ENCODE peak calls at places on chromosomes 2 and 18, in four cellular contexts. T is mesothelial cell of epicardium, K is esophagus squamous epithelium, Z is lower lobe of right lung. R is an unnamed sample.
A peak's percentile ranks its signal among the peaks of the same experiment; 100 is the strongest.

GRCh38 chr2:10124538-10125045 is 2.1 kb downstream of the RRM2 start:
- DNase-seq in T (no peak), K (no peak), Z (no peak), R (no peak)

GRCh38 chr2:27925640-27926472 is 35.3 kb downstream of the BABAM2 start:
- DNase-seq in T (no peak), K (no peak), Z (no peak), R (no peak)

GRCh38 chr2:127479219-127479825 is 47.0 kb downstream of the IWS1 start:
- DNase-seq in T (no peak), K (no peak), Z (no peak), R (no peak)

GRCh38 chr18:30766053-30766452 is 276.5 kb downstream of the DSC3 start:
- DNase-seq in T (no peak), K (no peak), Z (no peak), R (no peak)

GRCh38 chr2:191476901-191477300 is 201.0 kb upstream of the NABP1 start:
- DNase-seq in T (no peak), K (no peak), Z (no peak), R (no peak)

GRCh38 chr18:25326231-25327042 is 25.5 kb downstream of the ZNF521 start:
- DNase-seq in T (no peak), K (no peak), Z (no peak), R (no peak)

GRCh38 chr2:212928681-212929080 is 222.7 kb downstream of the IKZF2 start:
- DNase-seq in T (no peak), K (no peak), Z (no peak), R (no peak)

GRCh38 chr18:3458952-3459853 is 9.2 kb downstream of the TGIF1 start:
- DNase-seq in T (no peak), K (no peak), Z (no peak), R (no peak)

GRCh38 chr2:171159326-171160118 is 1.2 kb downstream of the TLK1 start:
- DNase-seq in T (peak; percentile 63), K (no peak), Z (peak; percentile 51), R (no peak)

GRCh38 chr2:28751956-28752607 is 452 bp downstream of the PPP1CB start:
- DNase-seq in T (no peak), K (peak; percentile 86), Z (no peak), R (peak; percentile 48)

GRCh38 chr2:46621499-46621898 is 142.1 kb downstream of the TMEM247 start:
- DNase-seq in T (no peak), K (no peak), Z (no peak), R (no peak)

DNA sequence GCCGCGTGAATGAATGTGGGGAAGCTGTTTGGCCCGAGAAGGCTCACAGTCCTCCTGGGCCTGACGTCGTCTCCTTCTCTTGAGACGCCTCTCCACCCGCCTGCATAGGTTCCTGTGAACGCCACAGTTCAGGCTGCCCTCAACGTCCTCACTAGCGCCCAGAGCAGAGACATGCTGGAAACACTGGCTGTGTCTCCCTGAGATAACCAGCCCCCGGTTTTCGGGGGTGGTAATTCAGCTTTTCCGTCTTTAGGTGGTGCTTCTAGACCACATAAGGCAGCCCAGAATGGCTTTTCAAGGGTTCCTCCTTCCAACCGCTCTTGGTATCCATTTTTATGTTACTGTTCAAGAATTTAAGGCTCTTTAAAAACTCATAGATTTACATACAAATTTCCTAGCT is 110.4 kb upstream of the PXDN start:
- DNase-seq in T (peak; percentile 60), K (no peak), Z (no peak), R (no peak)
- TF ChIP-seq CTCF in T (peak; percentile 21), K (no peak), Z (peak; percentile 32), R (no peak)

GRCh38 chr2:98880266-98881152 is 55.5 kb downstream of the CRACDL start:
- DNase-seq in T (no peak), K (no peak), Z (no peak), R (no peak)
- TF ChIP-seq CTCF in T (no peak), K (no peak), Z (no peak), R (no peak)

GRCh38 chr2:60295591-60295962 is 257.9 kb downstream of the BCL11A start:
- DNase-seq in T (no peak), K (no peak), Z (no peak), R (no peak)
- TF ChIP-seq CTCF in T (no peak), K (no peak), Z (no peak), R (no peak)

GRCh38 chr2:216551669-216552068 is 53.0 kb downstream of the RPL37A start:
- DNase-seq in T (no peak), K (no peak), Z (no peak), R (no peak)
- TF ChIP-seq CTCF in T (no peak), K (no peak), Z (no peak), R (no peak)

DNA sequence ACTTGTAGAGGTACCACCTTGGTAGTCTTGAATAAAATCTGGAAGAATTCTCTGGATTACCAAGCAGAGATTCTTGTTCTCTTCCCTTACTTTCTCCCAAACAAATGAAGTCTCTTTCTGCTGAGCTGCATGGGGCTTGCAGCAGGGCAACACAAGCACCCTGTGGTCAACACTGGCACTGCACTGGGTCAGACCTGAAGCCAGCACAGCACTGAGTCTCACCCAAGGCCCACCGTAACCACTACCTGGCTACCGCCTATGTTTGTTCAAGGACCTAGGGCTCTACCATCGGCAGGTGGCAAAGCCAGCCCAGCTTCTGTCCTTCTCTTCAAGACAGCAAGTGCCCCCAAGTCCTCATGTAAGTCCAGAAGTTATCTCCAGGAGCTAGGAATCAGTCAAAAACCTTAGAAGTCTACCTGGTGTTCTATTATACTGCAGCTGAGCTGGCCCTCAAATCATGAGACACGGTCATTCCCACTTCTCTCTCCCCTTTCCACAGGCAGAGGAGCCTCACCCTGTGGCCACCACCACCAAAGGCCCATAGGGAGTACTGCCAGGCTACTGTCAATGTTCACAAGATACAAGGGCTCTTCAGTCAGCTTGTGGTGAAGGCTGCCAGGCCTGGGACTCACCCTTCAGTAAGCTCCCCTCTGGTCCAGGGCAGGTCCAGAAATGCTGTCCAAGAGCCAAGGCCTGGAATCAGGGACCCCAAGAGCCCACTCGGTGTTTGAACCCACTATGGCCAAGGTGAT is 18.4 kb downstream of the VPS54 start:
- DNase-seq in T (no peak), K (no peak), Z (no peak), R (no peak)
- TF ChIP-seq CTCF in T (no peak), K (no peak), Z (no peak), R (no peak)

GRCh38 chr2:168461942-168462331 is 5.9 kb downstream of the CERS6 start:
- DNase-seq in T (no peak), K (no peak), Z (no peak), R (no peak)
- TF ChIP-seq CTCF in T (peak; percentile 38), K (no peak), Z (no peak), R (no peak)

R was measured in omental fat pad.